ENCODE peak calls at places on chromosomes 7 and 10, in four cellular contexts. Q is left ventricle myocardium inferior, J is neural progenitor cell, T is right lobe of liver. B is an unnamed sample.

GRCh38 chr10:115660391-115660790 is 567.2 kb downstream of the ATRNL1 start:
- DNase-seq in Q (no peak), T (no peak), J (no peak), B (no peak)

GRCh38 chr7:38367301-38367700 is 93.9 kb upstream of the TARP start:
- DNase-seq in Q (no peak), T (no peak), J (no peak), B (no peak)

GRCh38 chr7:129205987-129206785 is 17.8 kb downstream of the SMO start:
- DNase-seq in Q (no peak), J (no peak), T (no peak), B (no peak)

GRCh38 chr7:144408116-144408515 is 4.6 kb upstream of the NOBOX start:
- DNase-seq in Q (no peak), J (no peak), T (no peak), B (no peak)

GRCh38 chr7:151744656-151745055 is 132.3 kb downstream of the PRKAG2 start:
- DNase-seq in T (no peak), Q (no peak), J (no peak), B (no peak)

GRCh38 chr7:87564290-87564963 is 36.3 kb downstream of the ABCB1 start:
- DNase-seq in Q (no peak), T (peak; percentile 70), J (peak; percentile 60), B (no peak)

GRCh38 chr7:131722371-131722770 is 165.9 kb upstream of the PODXL start:
- DNase-seq in T (no peak), J (no peak), Q (no peak), B (no peak)

GRCh38 chr10:14652067-14652466 is 122.6 kb downstream of the FAM107B start:
- DNase-seq in Q (no peak), T (no peak), J (no peak), B (no peak)

GRCh38 chr10:126910798-126911197 is 5.6 kb downstream of the DOCK1 start:
- DNase-seq in J (no peak), Q (no peak), T (no peak), B (no peak)

GRCh38 chr7:80379034-80379433 is 132.8 kb downstream of the GNAT3 start:
- DNase-seq in Q (no peak), J (no peak), T (no peak), B (no peak)

GRCh38 chr7:26376208-26376917 is 84.7 kb downstream of the SNX10 start:
- DNase-seq in J (peak; percentile 90), Q (peak; percentile 16), T (peak; percentile 77), B (peak; percentile 52)

GRCh38 chr10:52779541-52780390 is 7.2 kb upstream of the MBL2 start:
- DNase-seq in T (peak; percentile 82), J (peak; percentile 81), Q (peak; percentile 46), B (no peak)

GRCh38 chr7:36084485-36085091 is 68.5 kb upstream of the EEPD1 start:
- DNase-seq in Q (no peak), T (peak; percentile 72), J (peak; percentile 68), B (no peak)
- TF ChIP-seq CTCF in Q (peak; percentile 56), T (peak; percentile 63), J (peak; percentile 54), B (no peak)

DNA sequence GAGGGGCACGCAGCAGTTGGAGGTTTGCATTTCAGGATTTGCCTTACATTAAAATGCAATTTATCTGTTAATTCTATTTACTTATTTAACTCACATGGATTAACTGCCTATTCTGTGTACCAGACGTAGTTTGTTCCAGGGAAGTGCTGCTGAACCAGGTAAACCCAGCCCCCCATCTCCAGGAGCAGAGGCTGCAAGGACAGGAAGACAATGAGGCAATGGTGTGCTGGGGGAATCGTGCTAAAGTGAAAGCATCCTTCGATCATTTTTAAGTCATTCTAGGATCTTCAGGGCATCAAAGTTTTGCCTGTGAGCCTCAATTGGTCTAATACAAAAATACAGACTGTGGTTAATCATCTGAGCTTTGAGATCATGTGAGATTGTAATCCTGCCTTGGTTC is 166.4 kb downstream of the DNAJB6 start:
- DNase-seq in J (no peak), Q (no peak), T (peak; percentile 30), B (no peak)
- H3K4me3 ChIP-seq in J (no peak overlapping the region), Q (peak overlapping the region; percentile 45), T (no peak overlapping the region), B (no peak overlapping the region)

GRCh38 chr7:2244404-2244803 is 2.4 kb downstream of the NUDT1 start:
- DNase-seq in T (no peak), J (no peak), Q (no peak), B (no peak)

GRCh38 chr7:2245883-2246679 is 4.1 kb downstream of the NUDT1 start:
- DNase-seq in J (no peak), T (no peak), Q (peak; percentile 51), B (no peak)

GRCh38 chr7:2243483-2243840 is 1.4 kb downstream of the NUDT1 start:
- DNase-seq in Q (no peak), J (no peak), T (no peak), B (no peak)

GRCh38 chr7:2241580-2242540 is at the start of the genes MRM2 and NUDT1:
- DNase-seq in Q (peak; percentile 85), J (peak; percentile 95), T (peak; percentile 89), B (peak; percentile 88)

DNA sequence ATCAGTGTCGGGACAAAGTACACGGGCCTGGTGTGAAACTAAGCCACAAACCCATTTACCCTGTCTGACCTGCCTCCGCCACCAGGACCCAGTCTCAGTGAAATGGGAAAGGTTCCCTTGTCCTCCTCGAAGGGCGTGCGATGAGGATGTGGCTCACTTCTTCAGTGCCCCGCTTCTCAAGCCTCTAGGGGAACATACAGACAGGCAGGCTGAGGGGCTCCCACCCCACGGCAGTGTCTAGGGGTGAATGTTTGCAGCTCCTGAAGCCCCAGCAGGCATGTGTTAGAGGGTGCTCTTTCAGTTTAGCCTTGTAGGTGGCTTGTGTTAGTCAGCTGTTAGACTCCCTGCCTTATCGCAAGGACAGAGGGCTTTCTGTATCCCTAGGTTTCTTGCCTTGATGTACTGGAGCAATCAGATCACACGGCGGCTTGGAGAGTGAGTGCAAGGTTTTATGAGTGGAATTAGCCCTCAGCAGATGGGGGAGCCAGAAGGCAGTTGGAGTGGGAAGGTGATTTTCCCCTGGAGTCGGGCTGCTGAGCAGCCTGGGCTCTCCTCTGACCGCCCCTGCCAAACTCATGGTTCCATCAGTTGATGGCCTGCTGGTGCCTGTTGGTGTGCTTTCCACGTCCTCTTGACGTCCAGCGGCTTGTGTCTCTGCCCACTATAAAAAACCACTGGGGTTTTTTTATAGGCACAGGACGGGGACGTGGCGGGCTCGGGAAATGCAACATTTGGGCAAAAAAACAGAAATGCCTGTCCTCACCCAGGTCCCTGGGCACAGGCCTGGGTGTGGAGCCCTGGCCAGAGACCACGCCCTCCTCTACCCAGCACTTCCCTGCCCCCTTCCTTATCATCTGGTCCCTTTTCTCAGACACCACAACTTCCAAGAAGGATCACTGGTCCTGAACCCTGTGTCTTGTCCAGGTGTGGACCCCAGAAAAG is 786 bp downstream of the NUDT1 start:
- DNase-seq in T (no peak), Q (no peak), J (peak; percentile 48), B (peak; percentile 51)
- H3K36me3 ChIP-seq in T (no peaks in the 10 kb centered on the region), Q (peaks cover 17% of the 10 kb centered on the region), J (no peaks in the 10 kb centered on the region), B (peaks cover 7% of the 10 kb centered on the region)

DNA sequence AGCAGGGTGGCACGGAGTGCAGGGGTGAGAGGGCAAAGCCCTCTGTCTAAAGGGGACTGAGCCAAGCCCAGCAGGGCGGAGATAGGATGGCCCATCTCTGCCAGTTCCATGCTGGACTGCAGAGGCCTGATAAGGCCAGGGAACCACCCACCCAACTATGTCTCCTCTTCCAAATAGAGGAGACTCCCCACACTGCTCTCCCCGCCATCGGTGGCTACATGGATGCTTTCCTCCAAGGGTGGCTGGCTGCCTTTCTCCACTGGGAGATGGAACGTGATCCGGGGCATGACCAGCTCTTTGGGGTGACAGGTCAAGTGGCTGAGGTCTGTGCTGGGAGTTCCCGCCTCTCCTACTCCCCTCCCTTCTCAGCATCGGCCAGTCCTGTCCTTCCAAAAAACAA is 58.1 kb upstream of the MXI1 start:
- DNase-seq in T (no peak), Q (no peak), J (no peak), B (no peak)
- TF ChIP-seq CTCF in T (no peak), Q (no peak), J (no peak), B (no peak)